ENCODE peak calls at places on chromosomes 5 and 9, in ten cellular contexts. One of them, this sample, is unnamed.

GRCh38 chr5:69288668-69289067 is 43.9 kb downstream of the CCDC125 start:
- DNase-seq in HFFc6: no peak
- DNase-seq in WTC11: no peak
- DNase-seq in Daoy: no peak
- DNase-seq in endothelial cell of umbilical vein: no peak
- DNase-seq in effector CD8-positive, alpha-beta T cell: no peak
- DNase-seq in breast epithelium: no peak
- DNase-seq in CD8-positive, alpha-beta memory T cell: no peak
- DNase-seq in H1: no peak
- DNase-seq in left ventricle myocardium superior: no peak
- DNase-seq in this sample: no peak

GRCh38 chr9:4297151-4297794 is 2.6 kb downstream of the GLIS3 start:
- DNase-seq in HFFc6: peak
- DNase-seq in WTC11: peak
- DNase-seq in Daoy: peak
- DNase-seq in endothelial cell of umbilical vein: peak
- DNase-seq in effector CD8-positive, alpha-beta T cell: peak
- DNase-seq in breast epithelium: peak
- DNase-seq in CD8-positive, alpha-beta memory T cell: peak
- DNase-seq in H1: no peak
- DNase-seq in left ventricle myocardium superior: peak
- DNase-seq in this sample: no peak

GRCh38 chr5:157535042-157535865 is 40.3 kb downstream of the ADAM19 start:
- DNase-seq in HFFc6: peak
- DNase-seq in WTC11: no peak
- DNase-seq in Daoy: no peak
- DNase-seq in endothelial cell of umbilical vein: no peak
- DNase-seq in effector CD8-positive, alpha-beta T cell: no peak
- DNase-seq in breast epithelium: no peak
- DNase-seq in CD8-positive, alpha-beta memory T cell: no peak
- DNase-seq in H1: no peak
- DNase-seq in left ventricle myocardium superior: peak
- DNase-seq in this sample: no peak

GRCh38 chr9:131722260-131722659 is 17.6 kb downstream of the RAPGEF1 start:
- DNase-seq in HFFc6: no peak
- DNase-seq in WTC11: no peak
- DNase-seq in Daoy: no peak
- DNase-seq in endothelial cell of umbilical vein: no peak
- DNase-seq in effector CD8-positive, alpha-beta T cell: no peak
- DNase-seq in breast epithelium: no peak
- DNase-seq in CD8-positive, alpha-beta memory T cell: no peak
- DNase-seq in H1: no peak
- DNase-seq in left ventricle myocardium superior: peak
- DNase-seq in this sample: no peak

GRCh38 chr9:93143830-93144530 is 9.9 kb upstream of the NINJ1 start:
- DNase-seq in HFFc6: no peak
- DNase-seq in WTC11: no peak
- DNase-seq in Daoy: no peak
- DNase-seq in endothelial cell of umbilical vein: no peak
- DNase-seq in effector CD8-positive, alpha-beta T cell: peak
- DNase-seq in breast epithelium: peak
- DNase-seq in CD8-positive, alpha-beta memory T cell: peak
- DNase-seq in H1: no peak
- DNase-seq in left ventricle myocardium superior: no peak
- DNase-seq in this sample: peak

GRCh38 chr9:122100756-122101155 is 7.6 kb upstream of the TTLL11 start:
- DNase-seq in HFFc6: no peak
- DNase-seq in WTC11: no peak
- DNase-seq in Daoy: no peak
- DNase-seq in endothelial cell of umbilical vein: no peak
- DNase-seq in effector CD8-positive, alpha-beta T cell: no peak
- DNase-seq in breast epithelium: no peak
- DNase-seq in CD8-positive, alpha-beta memory T cell: no peak
- DNase-seq in H1: no peak
- DNase-seq in left ventricle myocardium superior: no peak
- DNase-seq in this sample: no peak

GRCh38 chr9:114028646-114029045 is 49.5 kb downstream of the AMBP start:
- DNase-seq in HFFc6: no peak
- DNase-seq in WTC11: no peak
- DNase-seq in Daoy: no peak
- DNase-seq in endothelial cell of umbilical vein: no peak
- DNase-seq in effector CD8-positive, alpha-beta T cell: no peak
- DNase-seq in breast epithelium: peak
- DNase-seq in CD8-positive, alpha-beta memory T cell: no peak
- DNase-seq in H1: no peak
- DNase-seq in left ventricle myocardium superior: no peak
- DNase-seq in this sample: no peak

GRCh38 chr9:28073278-28073677 is 500.0 kb upstream of the C9orf72 start:
- DNase-seq in HFFc6: no peak
- DNase-seq in WTC11: peak
- DNase-seq in Daoy: no peak
- DNase-seq in endothelial cell of umbilical vein: peak
- DNase-seq in effector CD8-positive, alpha-beta T cell: no peak
- DNase-seq in breast epithelium: no peak
- DNase-seq in CD8-positive, alpha-beta memory T cell: no peak
- DNase-seq in H1: peak
- DNase-seq in left ventricle myocardium superior: no peak
- DNase-seq in this sample: no peak

GRCh38 chr5:143913008-143913752 is 101.2 kb downstream of the HMHB1 start:
- DNase-seq in HFFc6: peak
- DNase-seq in WTC11: no peak
- DNase-seq in Daoy: peak
- DNase-seq in endothelial cell of umbilical vein: peak
- DNase-seq in effector CD8-positive, alpha-beta T cell: no peak
- DNase-seq in breast epithelium: no peak
- DNase-seq in CD8-positive, alpha-beta memory T cell: no peak
- DNase-seq in H1: no peak
- DNase-seq in left ventricle myocardium superior: no peak
- DNase-seq in this sample: no peak

GRCh38 chr5:138595396-138595795 is 20.2 kb upstream of the HSPA9 start:
- DNase-seq in HFFc6: no peak
- DNase-seq in WTC11: no peak
- DNase-seq in Daoy: no peak
- DNase-seq in endothelial cell of umbilical vein: no peak
- DNase-seq in effector CD8-positive, alpha-beta T cell: no peak
- DNase-seq in breast epithelium: no peak
- DNase-seq in CD8-positive, alpha-beta memory T cell: no peak
- DNase-seq in H1: no peak
- DNase-seq in left ventricle myocardium superior: no peak
- DNase-seq in this sample: no peak

GRCh38 chr5:176796970-176797369 is 13.4 kb upstream of the UNC5A start:
- DNase-seq in HFFc6: no peak
- DNase-seq in WTC11: no peak
- DNase-seq in Daoy: no peak
- DNase-seq in endothelial cell of umbilical vein: no peak
- DNase-seq in effector CD8-positive, alpha-beta T cell: no peak
- DNase-seq in breast epithelium: no peak
- DNase-seq in CD8-positive, alpha-beta memory T cell: no peak
- DNase-seq in H1: no peak
- DNase-seq in left ventricle myocardium superior: no peak
- DNase-seq in this sample: no peak

GRCh38 chr9:99602854-99603253 is 218.8 kb upstream of the NR4A3 start:
- DNase-seq in HFFc6: no peak
- DNase-seq in WTC11: no peak
- DNase-seq in Daoy: no peak
- DNase-seq in endothelial cell of umbilical vein: no peak
- DNase-seq in effector CD8-positive, alpha-beta T cell: no peak
- DNase-seq in breast epithelium: no peak
- DNase-seq in CD8-positive, alpha-beta memory T cell: no peak
- DNase-seq in H1: no peak
- DNase-seq in left ventricle myocardium superior: no peak
- DNase-seq in this sample: no peak

GRCh38 chr9:119500072-119500771 is 131.0 kb upstream of the BRINP1 start:
- DNase-seq in HFFc6: no peak
- DNase-seq in WTC11: no peak
- DNase-seq in Daoy: no peak
- DNase-seq in endothelial cell of umbilical vein: no peak
- DNase-seq in effector CD8-positive, alpha-beta T cell: no peak
- DNase-seq in breast epithelium: no peak
- DNase-seq in CD8-positive, alpha-beta memory T cell: no peak
- DNase-seq in H1: no peak
- DNase-seq in left ventricle myocardium superior: no peak
- DNase-seq in this sample: no peak

GRCh38 chr9:88219601-88220000 is 81.3 kb upstream of the SPATA31C2 start:
- DNase-seq in HFFc6: no peak
- DNase-seq in WTC11: no peak
- DNase-seq in Daoy: no peak
- DNase-seq in endothelial cell of umbilical vein: no peak
- DNase-seq in effector CD8-positive, alpha-beta T cell: no peak
- DNase-seq in breast epithelium: no peak
- DNase-seq in CD8-positive, alpha-beta memory T cell: no peak
- DNase-seq in H1: no peak
- DNase-seq in left ventricle myocardium superior: no peak
- DNase-seq in this sample: no peak

GRCh38 chr5:73365301-73365853 is 83.2 kb downstream of the FOXD1 start:
- DNase-seq in HFFc6: peak
- DNase-seq in WTC11: no peak
- DNase-seq in Daoy: peak
- DNase-seq in endothelial cell of umbilical vein: peak
- DNase-seq in effector CD8-positive, alpha-beta T cell: no peak
- DNase-seq in breast epithelium: no peak
- DNase-seq in CD8-positive, alpha-beta memory T cell: no peak
- DNase-seq in H1: no peak
- DNase-seq in left ventricle myocardium superior: no peak
- DNase-seq in this sample: no peak

GRCh38 chr5:136781464-136781863 is 416.1 kb upstream of the TRPC7 start:
- DNase-seq in HFFc6: peak
- DNase-seq in WTC11: no peak
- DNase-seq in Daoy: peak
- DNase-seq in endothelial cell of umbilical vein: no peak
- DNase-seq in effector CD8-positive, alpha-beta T cell: no peak
- DNase-seq in breast epithelium: no peak
- DNase-seq in CD8-positive, alpha-beta memory T cell: no peak
- DNase-seq in H1: no peak
- DNase-seq in left ventricle myocardium superior: no peak
- DNase-seq in this sample: no peak

GRCh38 chr5:59039296-59040006 is 456.6 kb downstream of the RAB3C start:
- DNase-seq in HFFc6: peak
- DNase-seq in WTC11: peak
- DNase-seq in Daoy: peak
- DNase-seq in endothelial cell of umbilical vein: peak
- DNase-seq in effector CD8-positive, alpha-beta T cell: peak
- DNase-seq in breast epithelium: peak
- DNase-seq in CD8-positive, alpha-beta memory T cell: peak
- DNase-seq in H1: no peak
- DNase-seq in left ventricle myocardium superior: peak
- DNase-seq in this sample: peak

GRCh38 chr5:36870399-36871040 is 6.0 kb upstream of the NIPBL start:
- DNase-seq in HFFc6: peak
- DNase-seq in WTC11: no peak
- DNase-seq in Daoy: peak
- DNase-seq in endothelial cell of umbilical vein: peak
- DNase-seq in effector CD8-positive, alpha-beta T cell: no peak
- DNase-seq in breast epithelium: no peak
- DNase-seq in CD8-positive, alpha-beta memory T cell: peak
- DNase-seq in H1: no peak
- DNase-seq in left ventricle myocardium superior: no peak
- DNase-seq in this sample: no peak

GRCh38 chr9:9612270-9612669 is 1000.5 kb downstream of the PTPRD start:
- DNase-seq in HFFc6: no peak
- DNase-seq in WTC11: no peak
- DNase-seq in Daoy: no peak
- DNase-seq in endothelial cell of umbilical vein: peak
- DNase-seq in effector CD8-positive, alpha-beta T cell: no peak
- DNase-seq in breast epithelium: no peak
- DNase-seq in CD8-positive, alpha-beta memory T cell: no peak
- DNase-seq in H1: no peak
- DNase-seq in left ventricle myocardium superior: no peak
- DNase-seq in this sample: no peak

GRCh38 chr9:93590609-93591234 is 14.3 kb downstream of the PHF2 start:
- DNase-seq in HFFc6: no peak
- DNase-seq in WTC11: no peak
- DNase-seq in Daoy: no peak
- DNase-seq in endothelial cell of umbilical vein: no peak
- DNase-seq in effector CD8-positive, alpha-beta T cell: no peak
- DNase-seq in breast epithelium: peak
- DNase-seq in CD8-positive, alpha-beta memory T cell: no peak
- DNase-seq in H1: no peak
- DNase-seq in left ventricle myocardium superior: no peak
- DNase-seq in this sample: no peak

GRCh38 chr9:38318755-38319495 is 73.6 kb upstream of the ALDH1B1 start:
- DNase-seq in HFFc6: no peak
- DNase-seq in WTC11: no peak
- DNase-seq in Daoy: peak
- DNase-seq in endothelial cell of umbilical vein: peak
- DNase-seq in effector CD8-positive, alpha-beta T cell: no peak
- DNase-seq in breast epithelium: no peak
- DNase-seq in CD8-positive, alpha-beta memory T cell: no peak
- DNase-seq in H1: no peak
- DNase-seq in left ventricle myocardium superior: no peak
- DNase-seq in this sample: no peak

GRCh38 chr5:9156282-9156681 is 389.6 kb downstream of the SEMA5A start:
- DNase-seq in HFFc6: peak
- DNase-seq in WTC11: peak
- DNase-seq in Daoy: no peak
- DNase-seq in endothelial cell of umbilical vein: no peak
- DNase-seq in effector CD8-positive, alpha-beta T cell: no peak
- DNase-seq in breast epithelium: peak
- DNase-seq in CD8-positive, alpha-beta memory T cell: no peak
- DNase-seq in H1: peak
- DNase-seq in left ventricle myocardium superior: peak
- DNase-seq in this sample: no peak

GRCh38 chr5:38780950-38781349 is 64.9 kb upstream of the OSMR start:
- DNase-seq in HFFc6: peak
- DNase-seq in WTC11: no peak
- DNase-seq in Daoy: peak
- DNase-seq in endothelial cell of umbilical vein: peak
- DNase-seq in effector CD8-positive, alpha-beta T cell: no peak
- DNase-seq in breast epithelium: peak
- DNase-seq in CD8-positive, alpha-beta memory T cell: no peak
- DNase-seq in H1: no peak
- DNase-seq in left ventricle myocardium superior: peak
- DNase-seq in this sample: no peak

GRCh38 chr5:126503602-126504104 is 80.4 kb downstream of the GRAMD2B start:
- DNase-seq in HFFc6: no peak
- DNase-seq in WTC11: no peak
- DNase-seq in Daoy: no peak
- DNase-seq in endothelial cell of umbilical vein: peak
- DNase-seq in effector CD8-positive, alpha-beta T cell: no peak
- DNase-seq in breast epithelium: no peak
- DNase-seq in CD8-positive, alpha-beta memory T cell: peak
- DNase-seq in H1: no peak
- DNase-seq in left ventricle myocardium superior: no peak
- DNase-seq in this sample: no peak

GRCh38 chr5:65771266-65771665 is 49.3 kb downstream of the NLN start:
- DNase-seq in HFFc6: no peak
- DNase-seq in WTC11: no peak
- DNase-seq in Daoy: no peak
- DNase-seq in endothelial cell of umbilical vein: no peak
- DNase-seq in effector CD8-positive, alpha-beta T cell: no peak
- DNase-seq in breast epithelium: no peak
- DNase-seq in CD8-positive, alpha-beta memory T cell: no peak
- DNase-seq in H1: no peak
- DNase-seq in left ventricle myocardium superior: no peak
- DNase-seq in this sample: no peak

GRCh38 chr9:110065527-110065926 is 142.4 kb downstream of the C9orf152 start:
- DNase-seq in HFFc6: no peak
- DNase-seq in WTC11: no peak
- DNase-seq in Daoy: no peak
- DNase-seq in endothelial cell of umbilical vein: no peak
- DNase-seq in effector CD8-positive, alpha-beta T cell: no peak
- DNase-seq in breast epithelium: no peak
- DNase-seq in CD8-positive, alpha-beta memory T cell: no peak
- DNase-seq in H1: no peak
- DNase-seq in left ventricle myocardium superior: no peak
- DNase-seq in this sample: no peak

GRCh38 chr9:81822263-81822865 is 105.9 kb upstream of the SPATA31D4 start:
- DNase-seq in HFFc6: no peak
- DNase-seq in WTC11: no peak
- DNase-seq in Daoy: no peak
- DNase-seq in endothelial cell of umbilical vein: no peak
- DNase-seq in effector CD8-positive, alpha-beta T cell: no peak
- DNase-seq in breast epithelium: no peak
- DNase-seq in CD8-positive, alpha-beta memory T cell: no peak
- DNase-seq in H1: no peak
- DNase-seq in left ventricle myocardium superior: no peak
- DNase-seq in this sample: no peak

GRCh38 chr9:86893811-86894490 is 53.4 kb downstream of the GAS1 start:
- DNase-seq in HFFc6: no peak
- DNase-seq in WTC11: peak
- DNase-seq in Daoy: no peak
- DNase-seq in endothelial cell of umbilical vein: no peak
- DNase-seq in effector CD8-positive, alpha-beta T cell: no peak
- DNase-seq in breast epithelium: no peak
- DNase-seq in CD8-positive, alpha-beta memory T cell: no peak
- DNase-seq in H1: no peak
- DNase-seq in left ventricle myocardium superior: no peak
- DNase-seq in this sample: no peak

This sample was measured in chondrocyte.